ENCODE peak calls at places on chromosomes 5 and 9, in seven cellular contexts. G, X, P, M, J, C and H are unnamed samples.

GRCh38 chr5:179486596-179487051 is 63.7 kb upstream of the RUFY1 start:
- DNase-seq in G (no peak), X (no peak), P (peak), M (no peak), J (no peak), C (no peak), H (no peak)

GRCh38 chr5:160162910-160163309 is 43.7 kb upstream of the PWWP2A start:
- DNase-seq in G (no peak), X (no peak), P (no peak), M (no peak), J (no peak), C (no peak), H (no peak)

GRCh38 chr9:14722391-14723035 is at the start of gene CER1:
- DNase-seq in G (no peak), X (no peak), P (no peak), M (no peak), J (no peak), C (no peak), H (no peak)

GRCh38 chr5:160333726-160334125 is 21.4 kb upstream of the CCNJL start:
- DNase-seq in G (peak), X (no peak), P (no peak), M (no peak), J (no peak), C (no peak), H (no peak)

GRCh38 chr5:33565304-33565703 is 124.5 kb downstream of the TARS1 start:
- DNase-seq in G (no peak), X (no peak), P (no peak), M (peak), J (no peak), C (no peak), H (no peak)

GRCh38 chr5:65867509-65868195 is 58.7 kb upstream of the ERBIN start:
- DNase-seq in G (no peak), X (no peak), P (no peak), M (no peak), J (no peak), C (no peak), H (no peak)

GRCh38 chr5:7518947-7519560 is 123.1 kb downstream of the ADCY2 start:
- DNase-seq in G (no peak), X (no peak), P (no peak), M (no peak), J (no peak), C (no peak), H (no peak)

GRCh38 chr9:113219186-113219936 is 1.7 kb downstream of the FKBP15 start:
- DNase-seq in G (no peak), X (no peak), P (no peak), M (peak), J (no peak), C (no peak), H (no peak)

GRCh38 chr9:136122425-136123383 is 4.0 kb upstream of the TMEM250 start:
- DNase-seq in G (peak), X (peak), P (peak), M (peak), J (peak), C (peak), H (peak)

GRCh38 chr5:45029553-45029952 is 220.8 kb downstream of the MRPS30 start:
- DNase-seq in G (no peak), X (no peak), P (no peak), M (no peak), J (no peak), C (no peak), H (no peak)

GRCh38 chr5:137872476-137872875 is 4.8 kb downstream of the MYOT start:
- DNase-seq in G (no peak), X (no peak), P (no peak), M (no peak), J (no peak), C (no peak), H (no peak)

GRCh38 chr5:167992868-167993267 is 298.6 kb upstream of the WWC1 start:
- DNase-seq in G (no peak), X (no peak), P (no peak), M (no peak), J (no peak), C (no peak), H (no peak)

GRCh38 chr9:114169940-114170791 is 14.8 kb downstream of the COL27A1 start:
- DNase-seq in G (no peak), X (no peak), P (peak), M (no peak), J (no peak), C (no peak), H (no peak)

GRCh38 chr5:140351609-140352334 is 5.4 kb upstream of the HBEGF start:
- DNase-seq in G (peak), X (no peak), P (no peak), M (peak), J (peak), C (no peak), H (no peak)

GRCh38 chr5:77642915-77643653 is 4.6 kb upstream of the OTP start:
- DNase-seq in G (no peak), X (no peak), P (no peak), M (no peak), J (no peak), C (no peak), H (no peak)

GRCh38 chr5:169956756-169957155 is 23.5 kb downstream of the INSYN2B start:
- DNase-seq in G (no peak), X (no peak), P (no peak), M (no peak), J (no peak), C (no peak), H (no peak)

GRCh38 chr9:119004618-119004990 is 364.6 kb downstream of the BRINP1 start:
- DNase-seq in G (no peak), X (no peak), P (no peak), M (no peak), J (no peak), C (no peak), H (peak)

GRCh38 chr9:108108802-108109448 is 619.4 kb upstream of the KLF4 start:
- DNase-seq in G (no peak), X (no peak), P (no peak), M (no peak), J (no peak), C (no peak), H (no peak)

GRCh38 chr9:35611230-35611797 is 6.3 kb downstream of the TESK1 start:
- DNase-seq in G (peak), X (no peak), P (peak), M (peak), J (peak), C (no peak), H (no peak)

GRCh38 chr5:74516217-74516636 is 124.3 kb downstream of the ENC1 start:
- DNase-seq in G (no peak), X (no peak), P (no peak), M (no peak), J (no peak), C (no peak), H (no peak)